ENCODE peak calls at places on chromosomes 16 and 17, in seven cellular contexts. Q, T, G, W, C, N and U are unnamed samples. For H3K4me1, the result is how much of the 10 kb centered on the place peaks cover.

GRCh38 chr17:28900986-28901726 is 1.7 kb downstream of the DHRS13 start:
- DNase-seq in G (no peak), T (no peak), C (no peak), Q (no peak), W (no peak), N (no peak), U (no peak)

GRCh38 chr17:68646626-68647526 is 45.7 kb upstream of the FAM20A start:
- DNase-seq in G (no peak), T (no peak), N (no peak), Q (no peak), W (no peak), C (no peak), U (no peak)

GRCh38 chr16:14529010-14529669 is 100.9 kb downstream of the PARN start:
- DNase-seq in W (peak), N (no peak), C (peak), G (peak), T (peak), Q (peak), U (peak)

GRCh38 chr16:17590711-17591654 is 120.2 kb upstream of the XYLT1 start:
- DNase-seq in G (no peak), W (no peak), T (no peak), Q (no peak), N (no peak), C (no peak), U (no peak)

GRCh38 chr16:24052466-24053324 is 203.4 kb upstream of the CACNG3 start:
- DNase-seq in G (no peak), N (no peak), W (no peak), Q (no peak), T (no peak), C (no peak), U (no peak)

GRCh38 chr16:87602005-87602790 is at the start of gene JPH3:
- DNase-seq in N (no peak), T (no peak), G (no peak), Q (no peak), C (no peak), W (no peak), U (no peak)

GRCh38 chr16:80151706-80152073 is 389.1 kb upstream of the DYNLRB2 start:
- DNase-seq in C (no peak), Q (no peak), N (no peak), W (no peak), G (no peak), T (no peak), U (no peak)

GRCh38 chr17:49508061-49508865 is 13.2 kb downstream of the NGFR start:
- DNase-seq in T (no peak), C (no peak), G (no peak), W (peak), N (no peak), Q (no peak), U (no peak)

GRCh38 chr16:49519008-49519656 is 145.5 kb downstream of the C16orf78 start:
- DNase-seq in G (no peak), Q (no peak), W (no peak), C (no peak), N (no peak), T (no peak), U (no peak)

DNA sequence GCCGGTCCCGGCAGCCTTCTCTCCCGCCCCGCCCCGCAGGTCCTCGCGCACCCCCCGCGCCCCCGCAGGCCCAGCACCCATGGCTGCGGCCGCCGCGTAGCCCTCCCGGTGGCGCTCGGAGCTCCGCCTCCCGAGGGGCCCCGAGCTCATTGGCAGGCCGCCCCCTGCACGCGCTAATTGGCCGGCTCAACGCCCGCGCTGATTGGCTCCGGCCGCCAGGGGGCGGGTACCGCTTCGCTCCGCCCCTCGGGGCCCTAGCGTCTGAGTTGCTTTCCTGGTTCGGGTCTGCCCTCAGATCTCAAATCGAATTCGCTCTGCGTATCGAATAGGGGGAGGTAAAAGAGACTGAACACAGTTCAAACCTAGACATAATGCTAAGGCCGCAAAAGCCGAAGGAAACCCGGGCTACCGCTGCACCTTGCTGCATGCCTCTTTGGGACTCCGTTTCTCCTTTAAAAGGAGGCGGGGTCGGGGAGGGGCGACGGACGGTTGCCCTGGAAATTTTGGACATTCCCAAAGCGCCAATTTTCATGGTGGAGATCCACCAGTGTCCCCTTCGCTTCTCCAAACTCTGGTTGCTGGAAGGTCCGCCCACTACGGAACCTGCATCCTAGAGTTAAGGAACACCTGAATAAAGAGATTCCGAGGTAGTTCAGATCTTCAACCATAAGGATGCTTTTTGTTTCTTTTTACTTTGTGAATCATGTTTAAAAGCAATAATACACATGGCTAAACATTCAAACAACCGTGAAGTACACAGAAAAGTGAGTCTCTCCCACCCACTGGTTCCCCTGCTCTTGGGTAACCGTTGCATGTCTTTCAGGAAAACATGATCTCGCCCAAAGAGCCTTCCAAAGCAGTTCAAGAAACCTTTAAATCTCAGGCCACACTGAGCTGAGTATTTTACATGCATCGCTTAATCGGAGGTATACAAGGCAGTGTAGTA is at the start of gene DEXI:
- DNase-seq in Q (peak), W (peak), G (peak), C (peak), N (peak), T (peak), U (peak)
- H3K4me1 ChIP-seq in Q (under half), W (under half), G (half or more), C (half or more), N (half or more), T (under half), U (half or more)

GRCh38 chr16:81823734-81824133 is 44.6 kb downstream of the PLCG2 start:
- DNase-seq in N (no peak), G (no peak), Q (no peak), T (no peak), W (no peak), C (no peak), U (no peak)

GRCh38 chr16:81818514-81819304 is 39.6 kb downstream of the PLCG2 start:
- DNase-seq in W (no peak), N (no peak), Q (no peak), G (no peak), C (no peak), T (no peak), U (no peak)

GRCh38 chr16:81823111-81823510 is 44.0 kb downstream of the PLCG2 start:
- DNase-seq in W (no peak), Q (no peak), N (peak), T (no peak), G (no peak), C (no peak), U (no peak)

GRCh38 chr16:81817789-81818304 is 38.8 kb downstream of the PLCG2 start:
- DNase-seq in G (no peak), T (no peak), N (no peak), W (no peak), C (no peak), Q (no peak), U (no peak)

GRCh38 chr16:81821422-81822128 is 42.5 kb downstream of the PLCG2 start:
- DNase-seq in C (no peak), N (no peak), Q (no peak), G (no peak), T (no peak), W (no peak), U (no peak)
- H3K4me1 ChIP-seq in C (under half), N (under half), Q (under half), G (under half), T (under half), W (under half), U (under half)

DNA sequence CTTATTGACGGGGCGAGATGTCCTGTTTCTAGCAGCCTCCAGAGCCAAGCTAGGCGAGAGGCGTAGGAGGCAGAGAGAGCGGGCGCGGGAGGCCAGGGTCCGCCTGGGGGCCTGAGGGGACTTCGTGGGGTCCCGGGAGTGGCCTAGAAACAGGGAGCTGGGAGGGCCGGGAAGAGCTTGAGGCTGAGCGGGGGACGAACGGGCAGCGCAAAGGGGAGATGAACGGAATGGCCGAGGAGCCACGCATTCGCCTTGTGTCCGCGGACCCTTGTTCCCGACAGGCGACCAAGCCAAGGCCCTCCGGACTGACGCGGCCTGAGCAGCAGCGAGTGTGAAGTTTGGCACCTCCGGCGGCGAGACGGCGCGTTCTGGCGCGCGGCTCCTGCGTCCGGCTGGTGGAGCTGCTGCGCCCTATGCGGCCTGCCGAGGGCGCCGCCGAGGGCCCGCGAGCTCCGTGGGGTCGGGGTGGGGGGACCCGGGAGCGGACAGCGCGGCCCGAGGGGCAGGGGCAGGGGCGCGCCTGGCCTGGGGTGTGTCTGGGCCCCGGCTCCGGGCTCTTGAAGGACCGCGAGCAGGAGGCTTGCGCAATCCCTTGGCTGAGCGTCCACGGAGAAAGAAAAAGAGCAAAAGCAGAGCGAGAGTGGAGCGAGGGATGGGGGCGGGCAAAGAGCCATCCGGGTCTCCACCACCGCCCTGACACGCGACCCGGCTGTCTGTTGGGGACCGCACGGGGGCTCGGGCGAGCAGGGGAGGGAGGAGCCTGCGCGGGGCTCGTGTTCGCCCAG is 1.2 kb upstream of the CBX4 start:
- DNase-seq in W (no peak), T (peak), N (peak), Q (peak), G (peak), C (peak), U (peak)
- H3K4me1 ChIP-seq in W (under half), T (under half), N (half or more), Q (under half), G (half or more), C (half or more), U (half or more)

DNA sequence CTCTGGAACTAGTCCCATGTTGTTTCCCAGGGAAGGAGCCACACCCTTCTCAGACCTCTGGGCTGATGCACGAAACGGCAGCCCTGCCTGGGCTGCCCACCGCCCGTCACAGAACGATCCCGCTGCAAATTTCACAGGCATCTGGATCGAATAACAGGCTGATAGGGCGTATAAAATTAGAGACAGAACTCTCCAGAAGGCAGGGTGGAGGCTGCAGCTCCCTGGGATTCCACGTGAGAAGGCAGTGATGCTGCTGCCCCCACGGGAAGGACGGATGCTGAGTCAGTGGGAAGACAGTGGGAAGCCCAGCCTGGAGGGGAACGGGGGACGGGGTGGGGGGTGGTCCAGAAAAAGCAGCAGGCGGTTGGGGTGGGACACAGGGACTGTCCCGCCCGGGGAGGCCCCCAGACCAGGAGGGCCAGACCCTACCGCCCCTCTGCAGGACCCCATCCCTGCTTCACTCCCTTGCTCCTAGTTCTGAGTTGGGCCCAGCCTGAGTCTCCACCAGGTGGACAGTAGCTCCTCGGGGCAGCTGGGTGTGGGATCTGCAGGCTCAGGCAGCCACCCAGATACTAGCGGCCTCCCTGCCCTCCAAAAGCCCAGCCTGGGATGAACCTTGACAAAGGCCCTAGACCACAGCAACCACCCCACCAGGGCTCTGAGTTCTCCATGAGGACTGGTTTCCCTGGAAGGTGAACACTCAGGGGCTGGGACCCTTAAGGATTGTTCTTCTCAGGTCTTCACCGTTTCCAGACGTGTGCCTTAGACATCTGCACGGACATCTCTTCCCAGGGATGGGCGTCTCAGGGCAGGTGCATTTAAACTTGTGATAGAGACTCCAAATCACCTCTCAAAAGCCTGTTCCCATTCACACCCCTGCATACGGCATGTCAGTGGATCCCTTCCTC is 117.8 kb downstream of the METRNL start:
- DNase-seq in C (peak), Q (no peak), T (no peak), W (no peak), G (no peak), N (peak), U (peak)
- H3K4me1 ChIP-seq in C (under half), Q (under half), T (under half), W (under half), G (half or more), N (half or more), U (under half)

DNA sequence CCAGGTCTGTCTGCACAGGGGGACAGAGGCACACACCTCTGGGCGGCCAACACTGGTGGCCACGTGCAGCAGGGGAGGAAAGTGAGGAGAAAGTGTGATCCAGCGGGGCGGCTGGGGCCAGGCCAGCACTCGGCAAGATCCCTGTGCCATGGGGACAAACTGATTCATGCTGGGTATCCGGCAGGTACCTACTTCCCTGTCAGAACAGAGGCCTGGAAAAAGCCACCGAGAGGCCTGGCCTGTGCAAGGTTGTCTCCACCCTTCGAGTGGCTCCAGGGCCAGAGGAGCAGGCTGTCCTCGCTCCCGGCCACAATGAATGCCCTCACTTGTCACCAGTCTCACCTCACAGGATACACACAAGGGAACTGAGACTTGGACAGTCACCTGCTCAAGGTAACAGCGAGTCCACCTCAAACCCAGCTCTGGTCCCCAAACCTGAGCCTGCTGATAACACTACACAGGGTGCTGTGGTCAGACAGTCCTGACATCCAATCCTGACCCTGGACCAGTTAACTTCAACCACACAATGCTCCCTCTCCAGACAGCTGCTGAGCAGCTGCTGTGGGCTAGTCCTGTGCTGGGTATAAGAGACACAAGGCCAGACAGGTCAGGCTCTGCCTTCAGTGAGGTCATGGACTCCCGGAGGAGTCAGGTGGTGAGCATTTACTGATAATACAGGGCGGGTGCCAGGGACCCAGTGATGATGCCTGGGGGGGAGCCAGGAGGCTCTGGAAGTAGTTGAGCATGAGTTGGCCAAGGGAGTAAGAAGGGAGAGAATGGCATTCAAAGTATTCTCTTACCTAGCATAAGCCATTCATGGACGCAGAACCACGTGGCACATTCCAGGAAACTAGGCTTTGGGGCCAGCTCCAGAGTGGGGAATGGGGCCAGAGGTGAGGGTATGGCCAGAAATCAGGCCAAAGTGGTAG is 53.0 kb downstream of the VAC14 start:
- DNase-seq in C (no peak), W (no peak), T (no peak), N (peak), Q (peak), G (no peak), U (no peak)
- H3K4me1 ChIP-seq in C (half or more), W (under half), T (under half), N (half or more), Q (half or more), G (half or more), U (under half)

DNA sequence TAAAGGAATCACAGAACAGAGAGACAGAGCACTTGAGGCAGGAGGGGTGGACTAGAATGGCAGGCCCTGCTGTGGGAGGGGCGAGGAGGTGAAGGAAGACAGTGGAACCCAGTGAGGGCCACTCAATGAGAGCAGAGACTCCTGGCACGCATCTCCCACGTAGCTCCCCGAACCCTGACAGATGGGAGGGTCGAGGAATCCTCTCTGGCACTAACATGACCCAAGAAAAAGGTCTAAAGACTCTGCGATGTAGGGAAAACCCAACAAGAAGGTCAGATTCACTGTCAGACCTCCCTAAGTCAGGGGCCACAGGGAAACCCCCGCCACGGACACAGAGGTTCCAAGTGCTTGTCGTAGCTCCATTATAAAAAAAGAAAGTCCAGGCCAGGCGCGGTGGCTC is 15.0 kb downstream of the ZDHHC7 start:
- DNase-seq in G (no peak), T (no peak), N (no peak), W (no peak), C (no peak), Q (no peak), U (no peak)
- H3K4me1 ChIP-seq in G (under half), T (under half), N (half or more), W (under half), C (half or more), Q (under half), U (half or more)

DNA sequence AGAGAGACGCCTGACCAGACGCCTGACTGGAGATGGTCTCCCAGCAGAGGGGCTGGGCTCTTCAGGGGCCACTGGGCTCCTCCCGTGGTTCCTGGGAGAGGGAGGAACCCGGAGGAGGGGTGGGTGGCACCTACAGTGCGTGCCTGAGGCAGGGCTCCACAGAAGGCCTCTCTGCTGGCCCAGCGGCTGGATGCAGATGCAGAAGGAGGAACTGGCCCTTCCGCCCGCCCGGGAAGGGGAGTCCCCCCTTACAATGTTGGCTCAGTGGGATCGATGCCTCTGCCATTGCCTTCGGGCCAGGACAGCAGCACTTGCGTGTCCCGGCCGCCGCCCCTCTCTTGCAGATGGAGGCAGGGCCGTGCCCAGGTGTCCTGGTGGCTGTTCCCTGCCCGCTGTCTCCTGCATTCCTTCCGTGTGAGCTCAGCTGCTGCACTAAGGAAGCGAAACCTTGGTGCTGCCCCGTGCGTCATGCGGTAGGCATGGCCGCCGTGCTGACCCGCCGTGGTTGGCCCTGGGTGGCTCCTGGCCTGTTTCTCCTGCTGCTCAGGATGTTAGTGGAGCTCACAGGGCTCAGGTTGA is 15.1 kb downstream of the BAIAP2 start:
- DNase-seq in N (peak), C (peak), T (no peak), Q (no peak), G (no peak), W (peak), U (no peak)
- H3K4me1 ChIP-seq in N (under half), C (under half), T (under half), Q (under half), G (half or more), W (under half), U (under half)

DNA sequence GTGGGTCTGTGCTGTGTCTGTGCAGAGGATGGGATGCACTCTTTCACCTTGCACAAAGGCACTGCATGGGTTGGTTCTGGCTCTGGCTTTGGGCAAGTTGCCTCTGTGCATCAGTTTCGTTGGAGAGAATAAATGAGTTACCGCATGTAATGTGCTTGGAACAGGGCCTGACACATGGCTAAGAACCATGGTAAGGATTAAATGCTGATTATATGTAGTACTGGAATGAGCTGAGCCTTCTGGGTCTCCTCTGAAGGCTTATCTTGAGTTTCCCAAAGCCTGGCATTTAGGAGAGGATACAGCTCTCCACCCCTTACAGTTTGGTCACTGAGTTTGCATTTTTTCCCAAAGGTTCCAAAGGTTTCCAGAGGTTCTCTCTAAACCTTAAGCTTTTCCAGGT is 69.1 kb downstream of the KSR1 start:
- DNase-seq in W (no peak), G (no peak), C (no peak), T (no peak), Q (no peak), N (no peak), U (no peak)
- H3K4me1 ChIP-seq in W (under half), G (under half), C (half or more), T (under half), Q (under half), N (under half), U (under half)